ENCODE peak calls at places on chromosomes 2 and 18, in four cellular contexts. Z is HFFc6, R is GM12865, Y is hepatocyte. I is an unnamed sample.

GRCh38 chr2:62379576-62379975 is 126.4 kb downstream of the TMEM17 start:
- DNase-seq in R (no peak), Z (no peak), Y (no peak), I (no peak)

GRCh38 chr2:12715258-12715865 is 1.4 kb upstream of the TRIB2 start:
- DNase-seq in R (no peak), Y (no peak), Z (no peak), I (no peak)

GRCh38 chr18:77905011-77905410 is 655.4 kb downstream of the GALR1 start:
- DNase-seq in Y (no peak), Z (no peak), R (no peak), I (no peak)

GRCh38 chr2:49219741-49220140 is 65.4 kb upstream of the FSHR start:
- DNase-seq in Y (no peak), R (no peak), Z (no peak), I (no peak)

GRCh38 chr2:96842600-96842999 is 1.2 kb downstream of the ANKRD23 start:
- DNase-seq in Y (no peak), Z (no peak), R (no peak), I (no peak)

GRCh38 chr18:79248495-79249078 is 147.1 kb upstream of the NFATC1 start:
- DNase-seq in R (no peak), Y (no peak), Z (no peak), I (no peak)

GRCh38 chr2:17518212-17519154 is at the start of gene RAD51AP2:
- DNase-seq in Z (peak), Y (peak), R (peak), I (peak)

GRCh38 chr2:65420712-65421431 is 11.5 kb downstream of the SPRED2 start:
- DNase-seq in Y (no peak), R (peak), Z (peak), I (no peak)

GRCh38 chr2:203650860-203651613 is 55.4 kb upstream of the CD28 start:
- DNase-seq in R (peak), Z (peak), Y (peak), I (no peak)

GRCh38 chr2:187569042-187569441 is 14.8 kb upstream of the TFPI start:
- DNase-seq in Y (no peak), Z (no peak), R (no peak), I (no peak)

GRCh38 chr2:173400760-173401159 is 46.1 kb downstream of the CDCA7 start:
- DNase-seq in Y (no peak), Z (no peak), R (peak), I (no peak)

GRCh38 chr2:71578665-71579371 is 125.5 kb downstream of the DYSF start:
- DNase-seq in Z (no peak), Y (no peak), R (no peak), I (no peak)

GRCh38 chr2:30293303-30293912 is 62.1 kb downstream of the LBH start:
- DNase-seq in Z (peak), R (no peak), Y (no peak), I (peak)

GRCh38 chr18:61833387-61833786 is 59.4 kb downstream of the RNF152 start:
- DNase-seq in Y (no peak), Z (peak), R (peak), I (no peak)

GRCh38 chr2:67733517-67733916 is 329.3 kb downstream of the C1D start:
- DNase-seq in Y (no peak), Z (no peak), R (peak), I (no peak)

GRCh38 chr2:30392097-30392496 is 54.9 kb upstream of the LCLAT1 start:
- DNase-seq in R (no peak), Y (no peak), Z (no peak), I (no peak)

GRCh38 chr2:117686699-117687098 is 127.8 kb upstream of the DDX18 start:
- DNase-seq in Z (no peak), Y (no peak), R (peak), I (no peak)

GRCh38 chr2:105766300-105766866 is 21.7 kb downstream of the NCK2 start:
- DNase-seq in Z (no peak), R (no peak), Y (no peak), I (no peak)

GRCh38 chr2:46794693-46795317 is 120.8 kb downstream of the MCFD2 start:
- DNase-seq in Y (no peak), R (no peak), Z (no peak), I (no peak)

GRCh38 chr2:55232863-55233657 is 572 bp downstream of the RPS27A start:
- DNase-seq in R (peak), Y (peak), Z (no peak), I (peak)

GRCh38 chr2:226409134-226409533 is 390.5 kb downstream of the IRS1 start:
- DNase-seq in R (no peak), Y (no peak), Z (no peak), I (no peak)

GRCh38 chr18:54805571-54806334 is 22.5 kb upstream of the RAB27B start:
- DNase-seq in Z (peak), R (no peak), Y (peak), I (no peak)

GRCh38 chr2:162824319-162824718 is 14.2 kb downstream of the KCNH7 start:
- DNase-seq in Z (no peak), R (no peak), Y (no peak), I (no peak)

GRCh38 chr2:138485019-138485418 is 16.6 kb upstream of the SPOPL start:
- DNase-seq in Z (no peak), Y (no peak), R (no peak), I (no peak)

DNA sequence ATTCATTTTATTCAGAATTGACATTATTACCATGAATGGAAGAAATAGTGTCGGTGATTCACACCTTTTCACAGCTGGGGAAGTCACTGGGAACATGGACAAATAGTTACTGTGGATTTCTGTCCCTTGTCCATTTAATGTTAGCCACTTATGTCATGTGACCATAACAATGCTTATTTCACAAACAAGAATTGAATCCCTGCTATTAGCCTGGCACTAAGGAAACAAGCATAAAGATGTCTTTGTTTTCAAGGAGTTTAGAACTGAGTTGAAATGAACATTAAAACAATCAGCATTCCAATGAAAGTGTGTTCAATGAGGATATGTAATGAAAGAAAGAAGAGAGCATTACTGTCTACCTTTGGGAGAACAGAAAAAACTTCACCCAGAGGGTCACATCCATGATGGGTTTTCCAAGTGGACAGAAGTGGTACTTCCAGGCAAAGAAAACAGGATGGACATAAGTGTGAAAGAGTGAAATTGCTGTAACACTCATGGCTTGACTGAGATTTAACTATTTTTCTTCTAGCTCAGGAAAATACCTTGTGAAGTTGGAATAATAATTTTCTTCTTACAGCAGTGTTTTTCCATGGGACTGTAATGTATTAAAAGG is 324.5 kb upstream of the UBE2E3 start:
- DNase-seq in Z (no peak), R (no peak), Y (no peak), I (no peak)
- TF ChIP-seq CTCF in Z (peak), R (no peak), Y (peak), I (no peak)

GRCh38 chr2:180983468-180984388 is 3.3 kb downstream of the UBE2E3 start:
- DNase-seq in Z (peak), R (peak), Y (peak), I (no peak)
- TF ChIP-seq CTCF in Z (peak), R (peak), Y (peak), I (no peak)

GRCh38 chr2:1045109-1045508 is 94.5 kb downstream of the SNTG2 start:
- DNase-seq in Y (no peak), R (no peak), Z (no peak), I (no peak)

GRCh38 chr2:1049691-1050090 is 99.0 kb downstream of the SNTG2 start:
- DNase-seq in Y (no peak), Z (peak), R (no peak), I (no peak)

GRCh38 chr2:1051075-1051474 is 100.4 kb downstream of the SNTG2 start:
- DNase-seq in Z (no peak), Y (peak), R (no peak), I (no peak)

GRCh38 chr2:1046067-1046466 is 95.4 kb downstream of the SNTG2 start:
- DNase-seq in Y (no peak), R (no peak), Z (no peak), I (no peak)

DNA sequence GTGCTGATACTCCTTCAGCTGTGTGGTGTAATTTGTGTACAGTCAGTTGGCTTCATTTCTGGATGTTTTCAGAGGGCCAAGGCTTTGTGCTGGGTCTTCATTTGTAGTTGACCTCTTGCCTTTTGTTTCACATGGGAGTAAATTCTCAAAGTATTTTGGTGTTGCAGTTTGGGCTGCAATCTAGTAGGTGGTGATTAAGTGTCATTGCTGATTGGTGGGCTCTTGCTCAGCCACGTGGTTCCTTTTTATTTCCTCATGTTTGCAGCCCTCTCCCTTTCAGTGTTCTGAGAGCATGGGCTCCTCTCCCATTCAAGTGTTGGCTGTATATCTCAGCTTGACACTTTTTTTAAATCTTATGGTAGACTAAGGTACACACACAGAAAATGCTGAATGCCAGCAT is 96.8 kb downstream of the SNTG2 start:
- DNase-seq in Y (no peak), Z (peak), R (no peak), I (no peak)
- TF ChIP-seq CTCF in Y (no peak), Z (peak), R (no peak), I (no peak)

DNA sequence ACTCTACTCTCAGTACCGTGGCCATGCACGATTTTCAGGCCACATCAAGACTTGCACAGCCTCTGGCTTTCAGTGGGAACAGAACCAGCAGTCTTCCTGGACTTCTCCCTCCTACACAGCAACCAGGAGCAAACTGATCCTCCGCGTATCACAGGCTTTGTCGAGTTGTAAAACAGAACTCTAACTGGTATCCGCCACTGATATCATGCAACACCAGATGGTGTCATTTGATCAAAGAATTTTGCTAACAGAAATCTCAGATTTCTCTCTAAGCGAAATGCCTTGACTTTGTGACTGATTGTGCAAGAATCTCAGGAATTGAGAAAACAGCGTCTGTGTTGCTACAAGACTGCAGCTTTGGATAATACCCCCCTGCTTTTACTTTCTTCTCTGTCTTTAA is 85.7 kb downstream of the COPS8 start:
- DNase-seq in Y (peak), R (no peak), Z (peak), I (no peak)
- TF ChIP-seq CTCF in Y (peak), R (no peak), Z (peak), I (no peak)

DNA sequence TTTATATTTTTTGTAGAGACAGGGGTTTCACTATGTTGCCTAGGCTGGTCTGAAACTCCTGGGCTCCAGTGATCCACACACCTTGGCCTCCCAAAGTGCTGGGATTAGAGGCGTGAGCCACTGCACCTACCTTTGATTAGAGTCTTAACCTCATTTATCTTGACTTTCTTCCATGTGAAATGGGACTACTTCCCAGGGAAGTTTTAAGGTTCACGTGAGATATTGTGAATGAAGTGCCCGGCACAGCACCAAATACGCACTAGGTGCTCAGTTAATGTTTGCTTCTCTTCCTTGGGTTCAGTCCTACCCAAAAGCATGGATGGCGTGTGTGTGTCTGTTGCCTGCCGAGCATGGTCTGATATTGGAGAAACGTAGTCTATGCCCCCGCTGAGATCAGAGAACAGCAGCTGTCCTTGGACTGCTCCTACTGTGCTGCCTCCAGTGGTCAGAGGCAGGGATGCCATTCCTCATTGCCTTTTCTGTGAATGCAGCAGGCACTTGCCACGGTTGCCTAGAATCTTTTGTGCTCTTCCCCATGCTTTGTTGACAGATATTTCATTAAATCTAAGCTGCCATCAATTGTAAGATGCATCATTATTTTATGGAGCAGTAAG is 12.3 kb upstream of the TFCP2L1 start:
- DNase-seq in Y (peak), R (peak), Z (peak), I (no peak)
- TF ChIP-seq CTCF in Y (peak), R (peak), Z (peak), I (no peak)

GRCh38 chr2:10985260-10985659 is 73.5 kb downstream of the KCNF1 start:
- DNase-seq in Y (no peak), Z (no peak), R (no peak), I (no peak)
- TF ChIP-seq CTCF in Y (no peak), Z (no peak), R (no peak), I (no peak)

GRCh38 chr18:69636529-69637301 is 236.0 kb downstream of the DOK6 start:
- DNase-seq in R (peak), Z (no peak), Y (no peak), I (no peak)
- TF ChIP-seq CTCF in R (peak), Z (no peak), Y (no peak), I (no peak)

DNA sequence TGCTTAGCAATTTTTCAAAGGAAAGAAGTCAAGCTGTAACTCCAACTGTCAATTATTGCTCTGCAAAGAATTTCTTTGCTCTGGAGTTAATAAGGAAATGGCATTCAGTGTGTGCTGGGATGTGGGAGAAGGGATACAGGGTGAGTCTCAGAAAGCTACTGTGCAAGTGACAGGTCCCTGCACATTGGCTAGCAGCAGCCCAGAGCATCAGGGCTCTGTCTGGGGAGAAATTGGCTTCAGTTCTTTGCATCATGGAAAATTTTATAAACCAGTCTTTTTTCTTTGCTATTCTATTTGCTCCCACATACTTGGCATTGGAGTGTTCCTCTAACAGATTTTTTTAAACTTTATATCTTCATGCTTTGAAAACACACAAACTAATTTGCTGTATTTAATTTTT is 1.1 kb upstream of the SYT4 start:
- DNase-seq in R (no peak), Z (no peak), Y (no peak), I (no peak)
- TF ChIP-seq CTCF in R (no peak), Z (no peak), Y (no peak), I (no peak)

DNA sequence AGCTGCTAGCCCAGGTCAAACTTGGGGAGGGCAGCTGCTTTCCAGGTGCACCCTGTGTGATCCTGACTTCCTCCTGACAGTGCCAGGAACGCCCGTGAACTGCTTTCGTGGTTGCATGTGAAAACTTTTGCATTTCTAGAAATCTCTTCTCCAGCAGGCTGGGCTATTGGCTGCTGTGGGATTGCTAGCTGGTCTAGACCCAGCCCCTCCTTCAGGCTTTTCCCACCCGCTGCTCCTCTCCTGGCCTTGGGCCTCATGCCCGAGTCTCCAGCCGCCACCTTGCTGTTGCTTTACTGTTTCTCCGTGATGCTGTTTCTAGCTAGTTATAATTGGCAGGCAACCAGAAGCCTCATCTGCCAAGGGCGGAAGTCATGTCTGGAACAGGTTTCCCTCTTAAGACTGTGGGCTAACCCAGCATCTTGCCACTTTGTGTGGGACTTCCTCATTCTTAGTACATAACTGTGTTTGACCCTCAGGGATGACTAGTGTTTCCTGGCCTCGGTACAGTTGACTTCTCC is 27.0 kb upstream of the MGAT4A start:
- DNase-seq in R (peak), Z (peak), Y (no peak), I (no peak)
- TF ChIP-seq CTCF in R (no peak), Z (no peak), Y (no peak), I (no peak)

GRCh38 chr18:75482880-75483279 is 55.4 kb upstream of the SMIM21 start:
- DNase-seq in Y (no peak), Z (peak), R (no peak), I (no peak)

GRCh38 chr18:75480487-75480886 is 53.0 kb upstream of the SMIM21 start:
- DNase-seq in R (no peak), Z (no peak), Y (no peak), I (no peak)

GRCh38 chr18:75477913-75478312 is 50.4 kb upstream of the SMIM21 start:
- DNase-seq in Y (no peak), Z (peak), R (peak), I (no peak)

GRCh38 chr18:75475228-75475627 is 47.7 kb upstream of the SMIM21 start:
- DNase-seq in Y (peak), Z (peak), R (no peak), I (no peak)

DNA sequence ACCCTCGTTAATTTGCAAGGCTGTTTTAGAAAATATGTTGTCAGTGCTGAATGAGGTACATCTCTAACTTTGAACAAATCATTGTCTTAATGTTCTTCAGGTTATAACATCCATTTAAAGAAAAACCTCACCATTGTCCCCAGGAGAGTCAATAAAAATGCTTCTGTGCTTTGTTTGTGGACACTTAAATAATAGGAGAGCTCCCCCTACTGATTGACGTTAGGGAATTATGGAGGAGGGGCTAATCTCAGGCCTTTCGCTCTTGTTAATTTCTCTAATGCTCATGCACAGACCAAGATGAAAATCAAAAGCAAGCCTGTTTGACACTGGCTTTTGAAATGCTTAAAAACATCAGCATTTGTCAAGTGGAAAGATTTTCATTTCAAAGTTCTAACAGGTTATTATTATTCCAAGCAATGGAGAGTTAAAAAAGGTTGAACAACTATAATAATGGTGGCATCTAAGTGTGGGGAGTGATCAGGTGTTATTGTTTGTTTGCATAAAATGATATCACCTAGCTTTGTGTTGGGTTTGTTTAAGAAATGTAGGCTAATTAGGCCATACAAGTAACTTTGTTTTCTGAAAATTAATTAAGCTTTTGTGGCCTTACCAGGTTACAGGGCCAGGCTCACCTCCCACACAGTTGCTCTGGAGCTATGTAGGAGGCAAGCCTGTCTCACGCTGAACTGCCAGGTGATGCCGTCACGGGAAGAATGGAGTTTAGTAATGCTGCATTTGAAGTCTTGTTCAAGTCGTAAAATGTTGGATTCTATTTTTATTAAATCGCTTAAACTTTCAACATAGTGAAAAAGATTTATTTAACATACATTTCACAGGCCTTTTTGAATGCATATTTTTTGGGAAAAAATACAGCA is 51.7 kb upstream of the SMIM21 start:
- DNase-seq in R (peak), Y (peak), Z (peak), I (no peak)
- TF ChIP-seq CTCF in R (peak), Y (peak), Z (peak), I (no peak)